ENCODE peak calls at places on chromosomes 12 and 14, in five cellular contexts. D is left lung, F is pancreas, K is stomach, P is HFF-Myc. X is an unnamed sample.

GRCh38 chr12:16350682-16351081 is 3.2 kb downstream of the MGST1 start:
- DNase-seq in D (no peak), F (peak), K (no peak), P (peak), X (peak)

GRCh38 chr12:109116611-109116949 is 193 bp downstream of the ACACB start:
- DNase-seq in D (no peak), F (no peak), K (no peak), P (no peak), X (no peak)

GRCh38 chr12:121812320-121812871 is 8.6 kb downstream of the SETD1B start:
- DNase-seq in D (peak), F (peak), K (peak), P (no peak), X (peak)

GRCh38 chr12:113860950-113861349 is 105.2 kb downstream of the RBM19 start:
- DNase-seq in D (no peak), F (no peak), K (no peak), P (peak), X (peak)

GRCh38 chr12:67633708-67634107 is 14.8 kb upstream of the DYRK2 start:
- DNase-seq in D (no peak), F (peak), K (peak), P (no peak), X (no peak)

GRCh38 chr14:102875652-102876051 is 46.8 kb upstream of the AMN start:
- DNase-seq in D (no peak), F (no peak), K (no peak), P (no peak), X (no peak)

GRCh38 chr12:53504004-53504920 is 3.0 kb downstream of the NPFF start:
- DNase-seq in D (no peak), F (no peak), K (no peak), P (no peak), X (no peak)

GRCh38 chr12:40212566-40212965 is 12.2 kb upstream of the LRRK2 start:
- DNase-seq in D (no peak), F (no peak), K (no peak), P (no peak), X (no peak)

GRCh38 chr14:54489318-54489683 is 521 bp upstream of the GMFB start:
- DNase-seq in D (no peak), F (no peak), K (no peak), P (no peak), X (no peak)

GRCh38 chr12:109302770-109303169 is 6.3 kb downstream of the FOXN4 start:
- DNase-seq in D (no peak), F (no peak), K (no peak), P (no peak), X (no peak)

GRCh38 chr14:74913986-74914573 is 9.0 kb downstream of the RPS6KL1 start:
- DNase-seq in D (no peak), F (no peak), K (peak), P (peak), X (peak)

GRCh38 chr12:100024974-100025555 is 40.3 kb upstream of the ANKS1B start:
- DNase-seq in D (no peak), F (no peak), K (no peak), P (no peak), X (no peak)

GRCh38 chr14:104665663-104666522 is 23.5 kb upstream of the INF2 start:
- DNase-seq in D (no peak), F (no peak), K (peak), P (no peak), X (no peak)

GRCh38 chr14:64817631-64818030 is 62.1 kb downstream of the SPTB start:
- DNase-seq in D (no peak), F (no peak), K (no peak), P (no peak), X (no peak)

GRCh38 chr12:13362260-13362841 is 165.8 kb downstream of the EMP1 start:
- DNase-seq in D (no peak), F (peak), K (peak), P (no peak), X (peak)

GRCh38 chr14:101108579-101109346 is 205.2 kb upstream of the RTL1 start:
- DNase-seq in D (no peak), F (no peak), K (peak), P (no peak), X (no peak)

GRCh38 chr12:55686366-55687010 is 21.2 kb downstream of the ITGA7 start:
- DNase-seq in D (no peak), F (no peak), K (no peak), P (no peak), X (no peak)

GRCh38 chr14:66857867-66858266 is 331.4 kb upstream of the GARIN2 start:
- DNase-seq in D (no peak), F (no peak), K (no peak), P (no peak), X (no peak)

GRCh38 chr12:93808169-93808899 is 131.2 kb downstream of the CRADD start:
- DNase-seq in D (no peak), F (no peak), K (no peak), P (no peak), X (no peak)

GRCh38 chr12:124713436-124714082 is 146.1 kb upstream of the NCOR2 start:
- DNase-seq in D (no peak), F (no peak), K (peak), P (no peak), X (peak)

GRCh38 chr14:59251811-59252771 is 63.6 kb downstream of the DAAM1 start:
- DNase-seq in D (no peak), F (no peak), K (no peak), P (no peak), X (peak)

GRCh38 chr12:131015581-131016337 is 62.1 kb downstream of the ADGRD1 start:
- DNase-seq in D (no peak), F (no peak), K (no peak), P (no peak), X (no peak)

GRCh38 chr12:63319936-63320633 is 169.1 kb upstream of the AVPR1A start:
- DNase-seq in D (no peak), F (no peak), K (no peak), P (no peak), X (no peak)

GRCh38 chr12:89417246-89417977 is 65.1 kb upstream of the DUSP6 start:
- DNase-seq in D (no peak), F (no peak), K (no peak), P (peak), X (peak)

GRCh38 chr14:75647650-75648049 is 13.0 kb downstream of the ERG28 start:
- DNase-seq in D (no peak), F (no peak), K (no peak), P (no peak), X (peak)

GRCh38 chr12:75955251-75955650 is 76.3 kb downstream of the PHLDA1 start:
- DNase-seq in D (no peak), F (no peak), K (no peak), P (no peak), X (no peak)

DNA sequence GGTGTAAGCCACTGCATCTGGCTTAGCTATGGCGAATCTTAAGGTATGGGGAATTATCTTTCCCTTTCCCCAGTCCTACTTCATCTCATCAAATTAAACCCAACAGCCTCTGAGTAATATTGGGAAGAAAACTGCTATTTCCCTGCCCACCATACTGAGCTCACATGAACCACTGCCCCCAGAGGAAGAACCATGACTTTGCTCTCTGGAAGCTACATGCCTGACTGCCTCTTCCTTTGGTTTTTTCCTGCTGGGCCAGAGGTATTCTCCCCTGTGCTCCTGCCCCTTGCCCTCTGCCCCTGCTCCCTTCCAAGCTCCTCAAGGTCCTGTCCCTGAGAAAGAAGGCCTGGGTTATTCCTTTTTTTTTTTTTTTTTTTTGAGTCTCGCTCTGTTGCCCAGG is 15.2 kb downstream of the RILPL2 start:
- DNase-seq in D (no peak), F (no peak), K (no peak), P (no peak), X (no peak)
- TF ChIP-seq CTCF in D (no peak), F (no peak), K (no peak), P (no peak), X (no peak)

DNA sequence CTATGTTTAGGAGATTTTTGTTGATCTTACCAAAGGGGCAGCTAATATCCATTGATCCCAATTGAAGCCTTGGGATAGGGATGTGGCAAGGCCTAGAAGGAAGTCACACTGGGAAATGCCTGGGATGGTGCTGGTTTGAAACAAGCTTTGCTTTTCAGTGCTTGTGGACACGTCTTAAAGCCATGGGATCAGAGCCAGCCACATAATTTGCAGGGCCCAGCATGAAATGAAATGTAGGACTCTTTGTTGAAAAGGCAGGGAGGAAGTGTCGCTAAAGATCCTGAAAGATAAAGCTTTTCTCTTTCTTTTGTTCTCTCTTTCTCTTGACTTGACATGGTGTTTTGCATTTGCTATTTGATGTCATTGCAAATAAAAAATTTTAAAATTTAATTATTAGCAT is 5.0 kb downstream of the TTC9 start:
- DNase-seq in D (no peak), F (no peak), K (no peak), P (no peak), X (no peak)
- H3K4me3 ChIP-seq in D (no peak), F (no peak), K (no peak), P (no peak), X (no peak)

GRCh38 chr12:50261654-50262053 is 21.7 kb downstream of the LIMA1 start:
- DNase-seq in D (no peak), F (no peak), K (no peak), P (no peak), X (no peak)
- TF ChIP-seq CTCF in D (no peak), F (no peak), K (no peak), P (no peak), X (no peak)

DNA sequence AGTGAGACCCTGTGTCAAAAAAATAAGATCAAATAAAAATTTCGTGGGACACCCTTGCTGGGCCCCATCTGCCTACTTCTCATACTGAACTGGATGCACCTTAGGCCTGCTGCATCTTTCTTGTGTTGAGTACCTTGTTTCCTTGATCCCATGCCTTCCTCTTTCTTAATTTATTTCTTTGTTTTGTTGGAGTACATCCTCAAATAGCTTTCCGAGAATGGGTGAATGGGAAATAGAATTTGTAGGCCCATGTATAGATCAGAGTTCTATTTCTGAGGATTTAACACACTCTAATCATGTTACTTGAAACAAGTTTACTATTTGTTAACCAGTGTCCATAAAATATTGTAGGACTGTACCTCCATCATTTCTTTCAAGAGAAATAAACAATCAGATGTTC is 23.6 kb downstream of the KCNMB4 start:
- DNase-seq in D (no peak), F (no peak), K (no peak), P (no peak), X (no peak)
- H3K4me3 ChIP-seq in D (no peak), F (no peak), K (no peak), P (no peak), X (no peak)

GRCh38 chr12:52362118-52362726 is 5.1 kb downstream of the KRT85 start:
- DNase-seq in D (no peak), F (no peak), K (no peak), P (no peak), X (no peak)
- TF ChIP-seq CTCF in D (no peak), F (no peak), K (no peak), P (peak), X (no peak)

GRCh38 chr12:115466076-115466475 is 782.1 kb upstream of the TBX3 start:
- DNase-seq in D (no peak), F (no peak), K (no peak), P (peak), X (peak)
- H3K4me3 ChIP-seq in D (no peak), F (no peak), K (no peak), P (no peak), X (no peak)

GRCh38 chr12:57500213-57500612 is 12.3 kb downstream of the MARS1 start:
- DNase-seq in D (no peak), F (no peak), K (no peak), P (no peak), X (no peak)
- TF ChIP-seq CTCF in D (no peak), F (no peak), K (no peak), P (no peak), X (no peak)

GRCh38 chr14:23415821-23416480 is 7.9 kb upstream of the MYH6 start:
- DNase-seq in D (peak), F (no peak), K (no peak), P (no peak), X (no peak)

GRCh38 chr14:23421594-23421993 is 13.5 kb upstream of the MYH6 start:
- DNase-seq in D (no peak), F (no peak), K (no peak), P (no peak), X (no peak)

GRCh38 chr14:23414906-23415820 is 7.1 kb upstream of the MYH6 start:
- DNase-seq in D (peak), F (peak), K (no peak), P (no peak), X (no peak)

GRCh38 chr14:23416801-23417200 is 8.7 kb upstream of the MYH6 start:
- DNase-seq in D (peak), F (no peak), K (no peak), P (no peak), X (no peak)

GRCh38 chr14:23418021-23418420 is 9.9 kb upstream of the MYH6 start:
- DNase-seq in D (peak), F (no peak), K (no peak), P (no peak), X (no peak)
- H3K4me3 ChIP-seq in D (no peak), F (no peak), K (no peak), P (no peak), X (no peak)